ENCODE peak calls at places on chromosomes 3 and 15, in seven cellular contexts. T is CD8-positive, alpha-beta T cell; W is OCI-LY7; C is ovary; S is colonic mucosa; L is psoas muscle; N is tibial artery. X is an unnamed sample. For H3K4me1, the result is how much of the 10 kb centered on the place peaks cover.

GRCh38 chr3:133836497-133837158 is 31.0 kb downstream of the SRPRB start:
- DNase-seq in T (no peak), W (no peak), C (no peak), S (no peak), L (no peak), N (no peak), X (no peak)

GRCh38 chr15:33026614-33027013 is 167.9 kb downstream of the FMN1 start:
- DNase-seq in T (no peak), W (no peak), C (no peak), S (peak), L (no peak), N (no peak), X (no peak)

GRCh38 chr15:88894819-88895767 is at the start of gene HAPLN3:
- DNase-seq in T (peak), W (no peak), C (no peak), S (peak), L (peak), N (peak), X (peak)

GRCh38 chr3:71111784-71112440 is 471.6 kb downstream of the FOXP1 start:
- DNase-seq in T (no peak), W (no peak), C (no peak), S (no peak), L (no peak), N (no peak), X (peak)

GRCh38 chr3:53846134-53846850 is at the start of the genes CHDH and IL17RB:
- DNase-seq in T (no peak), W (peak), C (peak), S (peak), L (peak), N (no peak), X (no peak)

GRCh38 chr3:39050020-39050419 is 1.7 kb downstream of the SCN11A start:
- DNase-seq in T (no peak), W (peak), C (no peak), S (no peak), L (no peak), N (no peak), X (no peak)

GRCh38 chr3:89043406-89043947 is 63.9 kb upstream of the EPHA3 start:
- DNase-seq in T (no peak), W (no peak), C (no peak), S (no peak), L (no peak), N (no peak), X (no peak)

GRCh38 chr3:182671942-182672341 is 121.4 kb upstream of the ATP11B start:
- DNase-seq in T (no peak), W (no peak), C (no peak), S (no peak), L (no peak), N (no peak), X (peak)

GRCh38 chr3:66898155-66898554 is 100.0 kb upstream of the KBTBD8 start:
- DNase-seq in T (no peak), W (peak), C (no peak), S (no peak), L (no peak), N (no peak), X (no peak)

GRCh38 chr3:195269375-195270078 is 1.4 kb downstream of the XXYLT1 start:
- DNase-seq in T (no peak), W (peak), C (no peak), S (no peak), L (no peak), N (no peak), X (peak)

GRCh38 chr15:59206623-59207183 is at the start of gene LDHAL6B:
- DNase-seq in T (no peak), W (no peak), C (no peak), S (no peak), L (no peak), N (no peak), X (no peak)

GRCh38 chr15:63983071-63983711 is 63.1 kb downstream of the DAPK2 start:
- DNase-seq in T (no peak), W (peak), C (no peak), S (peak), L (no peak), N (no peak), X (no peak)

GRCh38 chr3:106628407-106628806 is 748.8 kb upstream of the CCDC54 start:
- DNase-seq in T (no peak), W (peak), C (no peak), S (no peak), L (no peak), N (no peak), X (no peak)

GRCh38 chr15:100760357-100760903 is 119.2 kb upstream of the ALDH1A3 start:
- DNase-seq in T (no peak), W (no peak), C (no peak), S (no peak), L (no peak), N (no peak), X (no peak)

GRCh38 chr3:31775383-31775782 is 205.7 kb downstream of the OSBPL10 start:
- DNase-seq in T (no peak), W (no peak), C (no peak), S (no peak), L (no peak), N (no peak), X (no peak)

GRCh38 chr3:103991461-103992115 is 1375.1 kb upstream of the ALCAM start:
- DNase-seq in T (no peak), W (peak), C (no peak), S (no peak), L (no peak), N (no peak), X (peak)

GRCh38 chr3:161395115-161395514 is 23.8 kb upstream of the SPTSSB start:
- DNase-seq in T (peak), W (no peak), C (no peak), S (no peak), L (no peak), N (no peak), X (no peak)

GRCh38 chr15:65376767-65377104 is 1.1 kb downstream of the IGDCC3 start:
- DNase-seq in T (no peak), W (no peak), C (no peak), S (no peak), L (no peak), N (no peak), X (peak)

GRCh38 chr3:45024601-45025262 is 1.4 kb upstream of the CLEC3B start:
- DNase-seq in T (no peak), W (no peak), C (no peak), S (no peak), L (no peak), N (no peak), X (no peak)

GRCh38 chr3:112111785-112112402 is 21.2 kb downstream of the GCSAM start:
- DNase-seq in T (peak), W (peak), C (no peak), S (peak), L (no peak), N (no peak), X (peak)

GRCh38 chr15:65856821-65857455 is 12.4 kb upstream of the RAB11A start:
- DNase-seq in T (peak), W (peak), C (peak), S (peak), L (peak), N (peak), X (peak)

GRCh38 chr3:65914032-65914739 is 124.5 kb downstream of the MAGI1 start:
- DNase-seq in T (no peak), W (no peak), C (no peak), S (no peak), L (no peak), N (no peak), X (peak)

GRCh38 chr15:81410318-81410753 is 36.3 kb upstream of the TMC3 start:
- DNase-seq in T (peak), W (peak), C (no peak), S (peak), L (peak), N (peak), X (peak)

GRCh38 chr15:101053261-101053660 is 134.1 kb downstream of the LRRK1 start:
- DNase-seq in T (no peak), W (no peak), C (no peak), S (peak), L (no peak), N (peak), X (no peak)

GRCh38 chr3:179967622-179968021 is 69.1 kb downstream of the PEX5L start:
- DNase-seq in T (no peak), W (no peak), C (no peak), S (no peak), L (no peak), N (no peak), X (no peak)

GRCh38 chr3:46383211-46383945 is 12.6 kb downstream of the CCR5 start:
- DNase-seq in T (no peak), W (peak), C (no peak), S (peak), L (no peak), N (no peak), X (no peak)

GRCh38 chr3:6785726-6786125 is 75.2 kb upstream of the GRM7 start:
- DNase-seq in T (no peak), W (no peak), C (no peak), S (no peak), L (no peak), N (no peak), X (no peak)

DNA sequence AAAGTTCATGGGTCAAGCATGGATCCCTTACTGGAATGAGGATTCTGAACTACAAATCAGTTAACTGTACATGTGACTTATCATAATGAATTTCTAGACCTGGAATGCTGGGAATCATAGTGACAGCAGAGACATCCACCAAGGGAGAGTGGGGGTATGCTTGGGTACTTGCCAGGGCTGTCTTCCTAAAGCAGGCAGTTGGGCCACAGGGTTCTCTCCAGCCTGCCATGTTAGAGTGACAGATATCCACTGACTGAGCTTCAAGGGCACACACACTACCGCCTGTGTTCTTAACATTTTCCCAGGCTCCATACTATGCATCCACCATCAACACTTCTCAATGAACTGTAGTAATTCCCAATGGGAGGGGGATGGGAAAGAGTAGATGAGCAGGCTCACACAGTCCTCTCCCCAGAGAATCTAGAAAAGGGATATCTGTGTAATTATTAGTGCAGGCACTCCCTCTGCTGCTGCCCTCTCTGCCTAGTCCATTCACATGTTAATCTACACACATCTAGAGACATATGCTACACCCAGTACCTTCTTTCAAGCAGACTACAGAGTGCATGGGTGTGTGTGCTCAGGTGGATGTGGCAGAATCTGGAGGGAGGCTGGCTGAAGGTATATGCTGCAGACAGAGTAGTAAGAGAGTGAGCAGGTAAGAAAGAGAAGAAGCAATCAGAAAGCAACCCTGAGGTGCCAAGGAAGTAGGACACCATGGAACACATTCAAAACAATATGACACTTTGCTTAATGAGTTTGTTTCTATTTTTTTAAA is 3.7 kb downstream of the FSTL1 start:
- DNase-seq in T (no peak), W (no peak), C (no peak), S (no peak), L (no peak), N (no peak), X (no peak)
- H3K27ac ChIP-seq in T (no peak), W (no peak), C (no peak), S (no peak), L (no peak), N (peak), X (no peak)

DNA sequence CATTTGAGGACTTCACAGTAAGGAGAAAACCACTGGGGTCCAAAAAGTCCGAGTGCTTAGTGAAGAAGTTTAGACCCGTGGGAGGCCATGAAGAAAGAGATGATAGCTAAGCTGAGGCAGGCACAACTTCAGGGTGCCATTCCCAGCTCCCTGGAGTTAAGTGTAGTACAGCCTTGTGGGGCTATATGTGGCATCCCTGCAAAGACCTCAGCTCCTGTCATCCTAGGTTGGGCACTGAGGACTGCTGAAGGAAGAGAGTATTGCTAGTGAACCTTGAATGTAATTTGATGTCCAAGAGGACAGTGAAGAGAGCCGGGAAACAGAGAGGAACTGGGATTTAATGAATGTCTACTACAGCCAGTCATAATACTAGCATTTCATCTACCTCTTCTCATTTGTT is 162.1 kb downstream of the AKAP13 start:
- DNase-seq in T (no peak), W (no peak), C (no peak), S (no peak), L (no peak), N (no peak), X (no peak)
- H3K4me1 ChIP-seq in T (under half), W (under half), C (under half), S (under half), L (under half), N (under half), X (under half)

GRCh38 chr3:148309390-148310035 is 388.2 kb upstream of the AGTR1 start:
- DNase-seq in T (no peak), W (peak), C (no peak), S (peak), L (no peak), N (no peak), X (peak)
- TF ChIP-seq CTCF in T (no peak), W (peak), C (no peak), S (peak), L (peak), N (peak), X (peak)

DNA sequence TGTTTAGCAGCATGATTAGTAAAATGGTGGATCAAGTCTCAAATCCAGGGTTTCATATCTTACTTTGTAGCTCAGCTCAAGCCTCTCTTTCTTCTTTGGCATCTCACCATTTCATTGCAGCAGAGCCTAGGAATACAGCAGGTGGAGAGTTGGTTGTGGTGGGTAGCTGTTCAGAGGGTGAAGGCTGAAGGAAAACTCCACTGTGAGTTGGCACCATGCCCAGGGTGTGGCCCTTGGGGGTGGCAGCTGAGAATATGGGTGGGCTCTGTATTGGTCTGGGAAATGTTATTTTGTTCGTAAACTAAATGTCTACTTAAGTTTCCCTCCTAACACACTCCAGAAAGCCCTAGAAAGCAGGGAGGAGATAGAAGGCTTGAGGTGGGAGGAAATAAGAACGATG is 1.7 kb upstream of the MAP1A start:
- DNase-seq in T (no peak), W (no peak), C (peak), S (no peak), L (no peak), N (peak), X (no peak)
- H3K27ac ChIP-seq in T (no peak), W (no peak), C (peak), S (no peak), L (no peak), N (peak), X (no peak)

GRCh38 chr15:31268911-31269784 is 57.5 kb upstream of the KLF13 start:
- DNase-seq in T (no peak), W (no peak), C (no peak), S (peak), L (no peak), N (peak), X (no peak)
- H3K4me1 ChIP-seq in T (under half), W (half or more), C (under half), S (half or more), L (under half), N (under half), X (under half)

X was measured in cardiac muscle cell.